ENCODE peak calls at places on chromosomes 11 and 22, in eight cellular contexts. One of them, this sample, is unnamed.

GRCh38 chr11:114243461-114244372 is 52.5 kb upstream of the NNMT start:
- DNase-seq in heart right ventricle: no peak
- DNase-seq in hippocampal formation: peak
- DNase-seq in stimulated activated CD8-positive, alpha-beta memory T cell treated with anti-CD3 and anti-CD28 coated beads, Interleukin-15, amount 100 ng/mL, for 1 hour: no peak
- DNase-seq in substantia nigra: peak
- DNase-seq in iPS DF 6.9: no peak
- DNase-seq in posterior vena cava: peak
- DNase-seq in WTC11: no peak
- DNase-seq in this sample: no peak

GRCh38 chr11:73396251-73396930 is 20.2 kb downstream of the RELT start:
- DNase-seq in stimulated activated CD8-positive, alpha-beta memory T cell treated with anti-CD3 and anti-CD28 coated beads, Interleukin-15, amount 100 ng/mL, for 1 hour: no peak
- DNase-seq in iPS DF 6.9: no peak
- DNase-seq in substantia nigra: no peak
- DNase-seq in hippocampal formation: no peak
- DNase-seq in posterior vena cava: peak
- DNase-seq in WTC11: no peak
- DNase-seq in heart right ventricle: no peak
- DNase-seq in this sample: no peak

GRCh38 chr11:35893796-35894475 is 49.9 kb upstream of the LDLRAD3 start:
- DNase-seq in stimulated activated CD8-positive, alpha-beta memory T cell treated with anti-CD3 and anti-CD28 coated beads, Interleukin-15, amount 100 ng/mL, for 1 hour: no peak
- DNase-seq in heart right ventricle: no peak
- DNase-seq in iPS DF 6.9: no peak
- DNase-seq in posterior vena cava: no peak
- DNase-seq in substantia nigra: no peak
- DNase-seq in hippocampal formation: no peak
- DNase-seq in WTC11: peak
- DNase-seq in this sample: no peak

GRCh38 chr11:102163368-102163767 is 53.1 kb downstream of the YAP1 start:
- DNase-seq in posterior vena cava: no peak
- DNase-seq in iPS DF 6.9: no peak
- DNase-seq in heart right ventricle: no peak
- DNase-seq in WTC11: no peak
- DNase-seq in hippocampal formation: no peak
- DNase-seq in stimulated activated CD8-positive, alpha-beta memory T cell treated with anti-CD3 and anti-CD28 coated beads, Interleukin-15, amount 100 ng/mL, for 1 hour: no peak
- DNase-seq in substantia nigra: no peak
- DNase-seq in this sample: no peak

GRCh38 chr11:67639438-67639859 is at the start of gene TBX10:
- DNase-seq in hippocampal formation: no peak
- DNase-seq in iPS DF 6.9: no peak
- DNase-seq in stimulated activated CD8-positive, alpha-beta memory T cell treated with anti-CD3 and anti-CD28 coated beads, Interleukin-15, amount 100 ng/mL, for 1 hour: no peak
- DNase-seq in heart right ventricle: no peak
- DNase-seq in substantia nigra: no peak
- DNase-seq in WTC11: no peak
- DNase-seq in posterior vena cava: peak
- DNase-seq in this sample: peak

GRCh38 chr11:131674051-131674755 is 303.8 kb downstream of the NTM start:
- DNase-seq in stimulated activated CD8-positive, alpha-beta memory T cell treated with anti-CD3 and anti-CD28 coated beads, Interleukin-15, amount 100 ng/mL, for 1 hour: no peak
- DNase-seq in heart right ventricle: peak
- DNase-seq in hippocampal formation: peak
- DNase-seq in iPS DF 6.9: no peak
- DNase-seq in substantia nigra: peak
- DNase-seq in posterior vena cava: peak
- DNase-seq in WTC11: peak
- DNase-seq in this sample: peak

GRCh38 chr11:18669211-18669593 is 29.4 kb upstream of the TMEM86A start:
- DNase-seq in iPS DF 6.9: no peak
- DNase-seq in substantia nigra: no peak
- DNase-seq in hippocampal formation: no peak
- DNase-seq in WTC11: no peak
- DNase-seq in stimulated activated CD8-positive, alpha-beta memory T cell treated with anti-CD3 and anti-CD28 coated beads, Interleukin-15, amount 100 ng/mL, for 1 hour: no peak
- DNase-seq in heart right ventricle: no peak
- DNase-seq in posterior vena cava: no peak
- DNase-seq in this sample: no peak

GRCh38 chr11:19209617-19210016 is 7.8 kb upstream of the CSRP3 start:
- DNase-seq in posterior vena cava: no peak
- DNase-seq in hippocampal formation: no peak
- DNase-seq in stimulated activated CD8-positive, alpha-beta memory T cell treated with anti-CD3 and anti-CD28 coated beads, Interleukin-15, amount 100 ng/mL, for 1 hour: no peak
- DNase-seq in heart right ventricle: no peak
- DNase-seq in substantia nigra: no peak
- DNase-seq in iPS DF 6.9: no peak
- DNase-seq in WTC11: no peak
- DNase-seq in this sample: no peak

GRCh38 chr11:2355000-2355644 is 22.0 kb upstream of the CD81 start:
- DNase-seq in stimulated activated CD8-positive, alpha-beta memory T cell treated with anti-CD3 and anti-CD28 coated beads, Interleukin-15, amount 100 ng/mL, for 1 hour: no peak
- DNase-seq in hippocampal formation: no peak
- DNase-seq in heart right ventricle: no peak
- DNase-seq in iPS DF 6.9: no peak
- DNase-seq in WTC11: no peak
- DNase-seq in substantia nigra: no peak
- DNase-seq in posterior vena cava: no peak
- DNase-seq in this sample: no peak

GRCh38 chr11:124285610-124286344 is 28.0 kb downstream of the OR8D1 start:
- DNase-seq in substantia nigra: no peak
- DNase-seq in stimulated activated CD8-positive, alpha-beta memory T cell treated with anti-CD3 and anti-CD28 coated beads, Interleukin-15, amount 100 ng/mL, for 1 hour: no peak
- DNase-seq in iPS DF 6.9: no peak
- DNase-seq in heart right ventricle: no peak
- DNase-seq in posterior vena cava: no peak
- DNase-seq in WTC11: no peak
- DNase-seq in hippocampal formation: no peak
- DNase-seq in this sample: no peak

GRCh38 chr22:37491106-37491505 is 4.9 kb upstream of the MFNG start:
- DNase-seq in posterior vena cava: no peak
- DNase-seq in stimulated activated CD8-positive, alpha-beta memory T cell treated with anti-CD3 and anti-CD28 coated beads, Interleukin-15, amount 100 ng/mL, for 1 hour: no peak
- DNase-seq in iPS DF 6.9: no peak
- DNase-seq in heart right ventricle: no peak
- DNase-seq in substantia nigra: no peak
- DNase-seq in WTC11: no peak
- DNase-seq in hippocampal formation: no peak
- DNase-seq in this sample: no peak

GRCh38 chr11:43067681-43068080 is 244.1 kb upstream of the API5 start:
- DNase-seq in heart right ventricle: no peak
- DNase-seq in iPS DF 6.9: no peak
- DNase-seq in stimulated activated CD8-positive, alpha-beta memory T cell treated with anti-CD3 and anti-CD28 coated beads, Interleukin-15, amount 100 ng/mL, for 1 hour: no peak
- DNase-seq in posterior vena cava: no peak
- DNase-seq in hippocampal formation: no peak
- DNase-seq in WTC11: no peak
- DNase-seq in substantia nigra: no peak
- DNase-seq in this sample: no peak

GRCh38 chr11:86069408-86070086 is 663 bp upstream of the PICALM start:
- DNase-seq in hippocampal formation: peak
- DNase-seq in substantia nigra: peak
- DNase-seq in iPS DF 6.9: peak
- DNase-seq in stimulated activated CD8-positive, alpha-beta memory T cell treated with anti-CD3 and anti-CD28 coated beads, Interleukin-15, amount 100 ng/mL, for 1 hour: no peak
- DNase-seq in heart right ventricle: no peak
- DNase-seq in WTC11: no peak
- DNase-seq in posterior vena cava: no peak
- DNase-seq in this sample: peak

GRCh38 chr22:24582111-24582814 is 10.6 kb downstream of the LRRC75B start:
- DNase-seq in iPS DF 6.9: no peak
- DNase-seq in substantia nigra: no peak
- DNase-seq in hippocampal formation: no peak
- DNase-seq in heart right ventricle: no peak
- DNase-seq in stimulated activated CD8-positive, alpha-beta memory T cell treated with anti-CD3 and anti-CD28 coated beads, Interleukin-15, amount 100 ng/mL, for 1 hour: no peak
- DNase-seq in posterior vena cava: peak
- DNase-seq in WTC11: no peak
- DNase-seq in this sample: no peak

GRCh38 chr11:121696177-121696863 is 243.6 kb upstream of the SORL1-AS1 start:
- DNase-seq in posterior vena cava: no peak
- DNase-seq in stimulated activated CD8-positive, alpha-beta memory T cell treated with anti-CD3 and anti-CD28 coated beads, Interleukin-15, amount 100 ng/mL, for 1 hour: no peak
- DNase-seq in hippocampal formation: peak
- DNase-seq in substantia nigra: peak
- DNase-seq in heart right ventricle: peak
- DNase-seq in iPS DF 6.9: no peak
- DNase-seq in WTC11: no peak
- DNase-seq in this sample: no peak

GRCh38 chr11:235180-235997 is 753 bp downstream of the SIRT3 start:
- DNase-seq in stimulated activated CD8-positive, alpha-beta memory T cell treated with anti-CD3 and anti-CD28 coated beads, Interleukin-15, amount 100 ng/mL, for 1 hour: peak
- DNase-seq in heart right ventricle: no peak
- DNase-seq in posterior vena cava: no peak
- DNase-seq in substantia nigra: no peak
- DNase-seq in iPS DF 6.9: no peak
- DNase-seq in hippocampal formation: no peak
- DNase-seq in WTC11: no peak
- DNase-seq in this sample: no peak

GRCh38 chr11:103842191-103842590 is 194.2 kb upstream of the DDI1 start:
- DNase-seq in substantia nigra: no peak
- DNase-seq in posterior vena cava: no peak
- DNase-seq in stimulated activated CD8-positive, alpha-beta memory T cell treated with anti-CD3 and anti-CD28 coated beads, Interleukin-15, amount 100 ng/mL, for 1 hour: no peak
- DNase-seq in hippocampal formation: no peak
- DNase-seq in WTC11: no peak
- DNase-seq in iPS DF 6.9: no peak
- DNase-seq in heart right ventricle: no peak
- DNase-seq in this sample: no peak

GRCh38 chr11:16883179-16883578 is 131.0 kb downstream of the PLEKHA7 start:
- DNase-seq in hippocampal formation: peak
- DNase-seq in heart right ventricle: peak
- DNase-seq in posterior vena cava: no peak
- DNase-seq in WTC11: no peak
- DNase-seq in iPS DF 6.9: no peak
- DNase-seq in substantia nigra: peak
- DNase-seq in stimulated activated CD8-positive, alpha-beta memory T cell treated with anti-CD3 and anti-CD28 coated beads, Interleukin-15, amount 100 ng/mL, for 1 hour: no peak
- DNase-seq in this sample: no peak

GRCh38 chr11:20243974-20244373 is 83.7 kb upstream of the DBX1 start:
- DNase-seq in posterior vena cava: no peak
- DNase-seq in heart right ventricle: no peak
- DNase-seq in stimulated activated CD8-positive, alpha-beta memory T cell treated with anti-CD3 and anti-CD28 coated beads, Interleukin-15, amount 100 ng/mL, for 1 hour: no peak
- DNase-seq in WTC11: no peak
- DNase-seq in hippocampal formation: no peak
- DNase-seq in iPS DF 6.9: no peak
- DNase-seq in substantia nigra: no peak
- DNase-seq in this sample: no peak

GRCh38 chr22:23681026-23681809 is 9.6 kb upstream of the RGL4 start:
- DNase-seq in iPS DF 6.9: no peak
- DNase-seq in WTC11: no peak
- DNase-seq in stimulated activated CD8-positive, alpha-beta memory T cell treated with anti-CD3 and anti-CD28 coated beads, Interleukin-15, amount 100 ng/mL, for 1 hour: no peak
- DNase-seq in substantia nigra: no peak
- DNase-seq in hippocampal formation: no peak
- DNase-seq in posterior vena cava: peak
- DNase-seq in heart right ventricle: no peak
- DNase-seq in this sample: no peak

GRCh38 chr22:37546436-37547248 is 13.6 kb upstream of the CDC42EP1 start:
- DNase-seq in heart right ventricle: peak
- DNase-seq in stimulated activated CD8-positive, alpha-beta memory T cell treated with anti-CD3 and anti-CD28 coated beads, Interleukin-15, amount 100 ng/mL, for 1 hour: no peak
- DNase-seq in iPS DF 6.9: no peak
- DNase-seq in hippocampal formation: peak
- DNase-seq in WTC11: peak
- DNase-seq in posterior vena cava: peak
- DNase-seq in substantia nigra: peak
- DNase-seq in this sample: peak

GRCh38 chr22:49869855-49870712 is 16.4 kb downstream of the ZBED4 start:
- DNase-seq in heart right ventricle: no peak
- DNase-seq in WTC11: no peak
- DNase-seq in stimulated activated CD8-positive, alpha-beta memory T cell treated with anti-CD3 and anti-CD28 coated beads, Interleukin-15, amount 100 ng/mL, for 1 hour: no peak
- DNase-seq in posterior vena cava: no peak
- DNase-seq in iPS DF 6.9: no peak
- DNase-seq in substantia nigra: no peak
- DNase-seq in hippocampal formation: no peak
- DNase-seq in this sample: no peak

GRCh38 chr11:8841899-8842298 is 69.1 kb upstream of the AKIP1 start:
- DNase-seq in heart right ventricle: no peak
- DNase-seq in hippocampal formation: no peak
- DNase-seq in WTC11: no peak
- DNase-seq in stimulated activated CD8-positive, alpha-beta memory T cell treated with anti-CD3 and anti-CD28 coated beads, Interleukin-15, amount 100 ng/mL, for 1 hour: no peak
- DNase-seq in iPS DF 6.9: no peak
- DNase-seq in posterior vena cava: no peak
- DNase-seq in substantia nigra: no peak
- DNase-seq in this sample: no peak

GRCh38 chr22:43260346-43260745 is 73.4 kb upstream of the TTLL12 start:
- DNase-seq in posterior vena cava: no peak
- DNase-seq in iPS DF 6.9: no peak
- DNase-seq in stimulated activated CD8-positive, alpha-beta memory T cell treated with anti-CD3 and anti-CD28 coated beads, Interleukin-15, amount 100 ng/mL, for 1 hour: no peak
- DNase-seq in substantia nigra: no peak
- DNase-seq in heart right ventricle: no peak
- DNase-seq in WTC11: no peak
- DNase-seq in hippocampal formation: no peak
- DNase-seq in this sample: peak

GRCh38 chr22:20013382-20013871 is 3.2 kb downstream of the ARVCF start:
- DNase-seq in heart right ventricle: peak
- DNase-seq in posterior vena cava: peak
- DNase-seq in substantia nigra: peak
- DNase-seq in hippocampal formation: peak
- DNase-seq in WTC11: peak
- DNase-seq in iPS DF 6.9: no peak
- DNase-seq in stimulated activated CD8-positive, alpha-beta memory T cell treated with anti-CD3 and anti-CD28 coated beads, Interleukin-15, amount 100 ng/mL, for 1 hour: no peak
- DNase-seq in this sample: peak

This sample was measured in H9.